ENCODE peak calls at places on chromosome 9, in five cellular contexts. D is right atrium auricular region, X is left lung, Y is adrenal gland, I is heart left ventricle. E is an unnamed sample.

GRCh38 chr9:78559449-78559885 is 262.5 kb downstream of the PSAT1 start:
- DNase-seq in D (no peak), X (no peak), Y (no peak), I (no peak), E (no peak)

GRCh38 chr9:34508951-34509350 is 13.8 kb downstream of the ENHO start:
- DNase-seq in D (no peak), X (no peak), Y (peak), I (no peak), E (no peak)

GRCh38 chr9:129140397-129141065 is 29.3 kb downstream of the PTPA start:
- DNase-seq in D (peak), X (no peak), Y (peak), I (no peak), E (peak)

GRCh38 chr9:746661-747434 is 94.6 kb upstream of the DMRT1 start:
- DNase-seq in D (peak), X (no peak), Y (no peak), I (no peak), E (no peak)

GRCh38 chr9:35313911-35314310 is 152.1 kb downstream of the UNC13B start:
- DNase-seq in D (no peak), X (no peak), Y (no peak), I (no peak), E (no peak)

GRCh38 chr9:30411571-30411970 is 1972.9 kb upstream of the ACO1 start:
- DNase-seq in D (no peak), X (peak), Y (no peak), I (peak), E (no peak)

GRCh38 chr9:100579665-100580064 is 1.8 kb downstream of the CAVIN4 start:
- DNase-seq in D (no peak), X (no peak), Y (no peak), I (no peak), E (no peak)

GRCh38 chr9:32399110-32399815 is 14.8 kb downstream of the ACO1 start:
- DNase-seq in D (no peak), X (no peak), Y (no peak), I (no peak), E (no peak)

GRCh38 chr9:92275541-92275940 is 18.0 kb downstream of the IARS1 start:
- DNase-seq in D (no peak), X (no peak), Y (no peak), I (no peak), E (no peak)

GRCh38 chr9:104361207-104361606 is 142.9 kb upstream of the OR13F1 start:
- DNase-seq in D (no peak), X (no peak), Y (no peak), I (no peak), E (no peak)

GRCh38 chr9:22010881-22011625 is 1.9 kb upstream of the CDKN2B start:
- DNase-seq in D (no peak), X (no peak), Y (no peak), I (peak), E (no peak)

GRCh38 chr9:114691956-114692295 is 9.9 kb upstream of the TEX48 start:
- DNase-seq in D (no peak), X (no peak), Y (no peak), I (no peak), E (no peak)

GRCh38 chr9:128702445-128702948 is at the start of gene PKN3:
- DNase-seq in D (peak), X (peak), Y (peak), I (peak), E (peak)

GRCh38 chr9:13971415-13971814 is 342.5 kb downstream of the NFIB start:
- DNase-seq in D (no peak), X (no peak), Y (no peak), I (no peak), E (no peak)
- H3K27ac ChIP-seq in D (no peak), X (no peak), Y (no peak), I (no peak), E (no peak)

GRCh38 chr9:134774991-134775540 is 105.5 kb upstream of the FCN2 start:
- DNase-seq in D (no peak), X (no peak), Y (no peak), I (no peak), E (no peak)

GRCh38 chr9:134777153-134777552 is 103.5 kb upstream of the FCN2 start:
- DNase-seq in D (no peak), X (no peak), Y (no peak), I (no peak), E (no peak)

GRCh38 chr9:134778156-134778555 is 102.5 kb upstream of the FCN2 start:
- DNase-seq in D (no peak), X (no peak), Y (no peak), I (no peak), E (no peak)

GRCh38 chr9:134775552-134775951 is 105.1 kb upstream of the FCN2 start:
- DNase-seq in D (no peak), X (no peak), Y (no peak), I (no peak), E (no peak)

DNA sequence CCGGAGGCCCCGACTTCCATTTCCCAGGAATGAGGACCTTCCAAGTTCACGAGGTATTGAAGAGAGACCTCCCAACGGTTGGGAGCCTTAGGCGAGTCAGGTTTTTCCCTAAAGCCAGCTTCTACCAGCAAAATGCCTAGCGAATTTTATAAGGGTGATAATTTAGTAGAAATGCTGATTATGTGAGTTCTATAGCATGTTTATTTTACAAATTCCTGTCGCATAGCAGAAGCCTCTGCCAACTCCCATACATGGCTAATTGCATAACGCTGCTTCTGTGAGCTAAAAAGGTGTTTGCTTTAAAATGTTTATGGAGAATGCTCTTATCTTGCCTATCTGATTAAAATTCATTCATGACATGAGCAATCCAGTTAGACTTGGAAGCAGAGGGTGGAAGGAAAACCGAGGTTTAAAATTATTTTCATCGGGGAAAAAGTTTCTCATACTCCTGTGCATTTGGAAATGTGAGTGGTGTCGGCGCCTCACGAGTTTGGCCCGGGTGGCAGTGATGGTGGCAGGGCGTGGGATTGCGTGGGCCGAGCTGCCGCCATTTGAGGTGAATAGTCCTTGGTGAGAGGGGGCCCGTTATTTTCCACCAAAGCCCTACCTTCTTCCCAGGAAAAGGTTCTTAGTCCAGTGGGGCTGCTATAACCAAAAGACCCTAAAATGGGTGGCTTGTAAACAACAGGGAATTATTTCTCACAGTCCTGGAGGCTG is 104.4 kb upstream of the FCN2 start:
- DNase-seq in D (no peak), X (no peak), Y (no peak), I (no peak), E (no peak)
- H3K27ac ChIP-seq in D (no peak), X (no peak), Y (no peak), I (no peak), E (no peak)

DNA sequence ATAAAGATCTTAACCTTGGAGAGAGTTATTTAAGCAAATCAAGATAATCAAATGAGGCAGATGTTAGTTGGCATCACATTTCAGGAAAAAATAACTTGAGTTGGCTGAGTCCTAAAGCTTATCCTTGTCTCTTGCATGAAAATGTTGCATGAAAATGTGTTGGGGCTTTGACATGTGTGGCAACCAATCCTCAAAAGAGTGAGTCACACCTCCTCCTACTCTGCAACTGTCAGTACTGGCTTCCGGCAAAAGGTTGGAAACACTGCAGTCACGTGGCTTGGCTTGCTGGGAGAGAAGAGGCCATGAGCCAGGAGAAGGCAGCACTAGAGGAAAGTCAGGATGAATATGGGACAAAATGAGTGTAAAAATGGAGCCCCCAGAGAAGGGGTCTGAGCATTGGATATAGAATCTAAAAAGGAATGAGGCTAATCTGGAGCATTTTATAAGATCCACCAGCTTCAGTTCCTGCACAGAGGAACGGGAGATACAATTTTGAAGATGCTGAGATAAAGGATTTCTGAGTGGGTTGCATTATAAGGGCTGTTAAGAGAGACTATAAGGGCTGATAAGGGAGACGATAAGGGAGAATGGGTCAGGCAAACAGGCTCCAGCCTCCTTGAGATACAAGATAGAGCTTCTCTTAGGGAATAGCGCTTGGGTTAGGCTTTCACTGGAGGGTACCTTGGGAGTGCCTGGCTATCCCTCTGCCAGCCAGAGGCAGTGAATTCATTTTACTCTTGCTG is 43.1 kb downstream of the SPATA31D1 start:
- DNase-seq in D (no peak), X (no peak), Y (peak), I (no peak), E (peak)
- H3K27ac ChIP-seq in D (no peak), X (no peak), Y (no peak), I (no peak), E (no peak)

DNA sequence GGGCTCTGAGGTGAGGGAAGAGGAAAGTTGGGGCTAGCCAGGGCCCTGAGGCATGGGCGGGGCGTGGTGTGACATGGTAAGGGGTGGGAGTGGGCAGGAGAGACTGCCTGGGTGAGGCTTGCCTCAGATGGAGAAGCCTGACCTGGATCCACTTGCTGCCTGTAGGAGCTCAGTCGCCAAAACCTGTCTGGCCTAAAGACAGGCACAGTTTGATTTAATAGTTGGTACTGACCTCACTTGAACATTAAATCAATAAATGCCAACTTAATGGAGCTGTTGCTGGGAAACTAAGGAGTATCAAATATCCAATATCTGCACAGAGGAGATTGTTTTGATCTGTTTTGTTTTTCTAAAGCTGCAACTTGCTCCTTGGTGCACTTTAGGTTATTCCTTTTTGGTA is 86.4 kb downstream of the RCL1 start:
- DNase-seq in D (no peak), X (no peak), Y (peak), I (no peak), E (no peak)
- H3K27ac ChIP-seq in D (no peak), X (no peak), Y (no peak), I (no peak), E (no peak)

GRCh38 chr9:137035937-137036336 is 4.0 kb upstream of the FUT7 start:
- DNase-seq in D (no peak), X (no peak), Y (no peak), I (no peak), E (no peak)

GRCh38 chr9:137034709-137035506 is 3.0 kb upstream of the FUT7 start:
- DNase-seq in D (peak), X (peak), Y (peak), I (peak), E (peak)

GRCh38 chr9:137037035-137037434 is 5.1 kb upstream of the FUT7 start:
- DNase-seq in D (no peak), X (no peak), Y (no peak), I (no peak), E (no peak)

GRCh38 chr9:137034039-137034708 is 2.3 kb upstream of the FUT7 start:
- DNase-seq in D (no peak), X (no peak), Y (no peak), I (no peak), E (no peak)

GRCh38 chr9:137035507-137035834 is 3.6 kb upstream of the FUT7 start:
- DNase-seq in D (no peak), X (no peak), Y (no peak), I (no peak), E (no peak)
- H3K27ac ChIP-seq in D (no peak), X (peak), Y (no peak), I (no peak), E (no peak)